ENCODE peak calls at places on chromosomes 16 and 17, in five cellular contexts. V, N, F, U and B are unnamed samples.

GRCh38 chr16:84137769-84138357 is 7.1 kb downstream of the HSDL1 start:
- DNase-seq in F (no peak), N (no peak), U (no peak), V (no peak), B (no peak)

GRCh38 chr16:26454102-26454501 is 612.6 kb upstream of the C16orf82 start:
- DNase-seq in N (no peak), F (no peak), U (no peak), V (no peak), B (no peak)

GRCh38 chr16:5928476-5929055 is 831.0 kb upstream of the EEF2KMT start:
- DNase-seq in U (no peak), V (no peak), N (no peak), F (no peak), B (no peak)

GRCh38 chr17:76501827-76502307 is 644 bp upstream of the RHBDF2 start:
- DNase-seq in V (no peak), U (no peak), F (no peak), N (no peak), B (no peak)

GRCh38 chr16:30380072-30380471 is 2.3 kb downstream of the SEPTIN1 start:
- DNase-seq in V (no peak), N (no peak), F (no peak), U (no peak), B (no peak)

GRCh38 chr16:62036807-62037135 is 533 bp upstream of the CDH8 start:
- DNase-seq in V (no peak), U (peak; percentile 15), N (no peak), F (no peak), B (no peak)

GRCh38 chr17:81365601-81366585 is 29.4 kb upstream of the BAHCC1 start:
- DNase-seq in V (peak; percentile 85), N (no peak), U (no peak), F (peak; percentile 87), B (no peak)

GRCh38 chr16:85423631-85424030 is 189.5 kb upstream of the GSE1 start:
- DNase-seq in U (peak; percentile 2), F (peak; percentile 56), V (no peak), N (no peak), B (no peak)

GRCh38 chr17:53496356-53496755 is 326.4 kb upstream of the KIF2B start:
- DNase-seq in V (no peak), U (no peak), F (no peak), N (no peak), B (no peak)

GRCh38 chr17:38568274-38568673 is 37.5 kb downstream of the SRCIN1 start:
- DNase-seq in N (no peak), V (no peak), U (no peak), F (no peak), B (no peak)

GRCh38 chr17:55254375-55254774 is 10.4 kb upstream of the HLF start:
- DNase-seq in U (no peak), N (no peak), F (no peak), V (no peak), B (no peak)

GRCh38 chr17:64145460-64145750 is 15.5 kb upstream of the ERN1 start:
- DNase-seq in F (no peak), N (no peak), V (no peak), U (no peak), B (no peak)

GRCh38 chr17:22268214-22268911 is 576.0 kb downstream of the KCNJ18 start:
- DNase-seq in F (no peak), U (no peak), N (no peak), V (no peak), B (no peak)

GRCh38 chr16:58491-59439 is 5.1 kb downstream of the SNRNP25 start:
- DNase-seq in V (no peak), F (no peak), N (no peak), U (no peak), B (no peak)

GRCh38 chr17:1635675-1636465 is 7.2 kb upstream of the SLC43A2 start:
- DNase-seq in F (no peak), V (no peak), U (no peak), N (no peak), B (no peak)

GRCh38 chr17:17684901-17685774 is 3.9 kb downstream of the RAI1 start:
- DNase-seq in V (no peak), N (peak; percentile 64), F (peak; percentile 53), U (no peak), B (no peak)

GRCh38 chr17:60224064-60224463 is 74.3 kb downstream of the CA4 start:
- DNase-seq in U (no peak), N (no peak), V (no peak), F (no peak), B (no peak)

GRCh38 chr17:60231691-60232090 is 81.9 kb downstream of the CA4 start:
- DNase-seq in U (no peak), N (no peak), F (no peak), V (no peak), B (no peak)

GRCh38 chr17:60231234-60231633 is 81.5 kb downstream of the CA4 start:
- DNase-seq in F (no peak), N (no peak), V (no peak), U (no peak), B (no peak)

GRCh38 chr17:60230358-60230757 is 80.6 kb downstream of the CA4 start:
- DNase-seq in F (no peak), N (no peak), U (no peak), V (no peak), B (no peak)

DNA sequence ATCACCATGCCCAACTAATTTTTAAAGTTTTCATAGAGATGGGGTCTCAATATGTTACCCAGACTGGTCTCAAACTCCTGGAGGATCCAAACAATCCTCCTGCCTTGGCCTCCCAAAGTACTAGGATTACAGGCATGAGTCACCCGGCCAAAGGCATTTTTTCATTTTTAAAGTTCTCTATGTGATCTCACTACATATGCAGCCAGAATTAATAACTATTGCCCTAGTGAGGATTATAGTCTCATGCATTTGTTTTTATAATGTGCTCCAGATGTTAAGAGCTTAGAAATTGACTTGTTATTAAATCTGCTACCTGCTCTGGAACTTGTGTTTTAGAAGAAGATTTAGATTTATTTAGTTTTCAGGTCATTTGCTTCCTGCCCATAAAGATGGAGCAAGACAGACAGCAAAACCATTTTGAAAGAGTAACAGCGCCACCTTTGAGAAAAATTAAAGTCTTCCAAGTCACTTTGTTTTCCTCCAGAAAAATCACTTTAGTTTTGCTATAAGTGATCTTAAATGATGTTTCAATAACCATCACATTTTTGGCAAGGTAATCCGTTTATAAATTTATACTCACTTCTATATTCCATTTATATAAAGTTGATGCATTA is 79.5 kb downstream of the CA4 start:
- DNase-seq in U (no peak), F (no peak), V (no peak), N (no peak), B (no peak)
- TF ChIP-seq CTCF in U (no peak), F (no peak), V (no peak), N (no peak), B (no peak)

DNA sequence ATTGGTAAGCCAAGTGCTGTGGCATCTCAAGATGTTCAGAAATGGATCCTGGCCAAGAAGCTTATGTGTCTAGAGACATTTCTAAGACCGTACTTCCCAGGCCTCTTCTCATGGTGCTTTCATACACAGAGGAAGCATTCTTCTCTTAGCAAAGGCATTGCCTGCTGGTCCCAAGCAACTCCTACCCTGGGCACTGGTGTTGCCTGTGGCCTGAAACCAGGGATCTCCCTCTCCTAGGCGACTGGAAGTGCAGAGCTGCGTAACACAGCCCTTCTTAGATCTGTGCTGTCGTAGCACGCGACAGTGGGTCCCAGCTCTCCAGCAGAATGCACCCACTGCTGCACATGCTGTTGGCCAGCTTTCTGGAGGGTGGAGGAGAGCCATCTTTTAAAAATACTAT is 182.9 kb downstream of the CCDC182 start:
- DNase-seq in F (no peak), V (no peak), N (no peak), U (no peak), B (no peak)
- TF ChIP-seq CTCF in F (no peak), V (no peak), N (no peak), U (no peak), B (no peak)

GRCh38 chr17:59853168-59853918 is 39.4 kb downstream of the TUBD1 start:
- DNase-seq in V (peak; percentile 80), F (peak; percentile 71), N (no peak), U (no peak), B (peak; percentile 31)
- TF ChIP-seq CTCF in V (peak; percentile 51), F (peak; percentile 41), N (peak; percentile 16), U (no peak), B (peak; percentile 10)

GRCh38 chr16:10668322-10669045 is 26.2 kb downstream of the TEKT5 start:
- DNase-seq in V (no peak), U (peak; percentile 26), N (no peak), F (no peak), B (no peak)
- TF ChIP-seq CTCF in V (peak; percentile 32), U (peak; percentile 33), N (peak; percentile 40), F (no peak), B (peak; percentile 52)

GRCh38 chr16:67663151-67663876 is 2.6 kb downstream of the PARD6A start:
- DNase-seq in F (peak; percentile 65), V (no peak), U (no peak), N (no peak), B (no peak)
- TF ChIP-seq CTCF in F (no peak), V (no peak), U (peak; percentile 22), N (no peak), B (no peak)

DNA sequence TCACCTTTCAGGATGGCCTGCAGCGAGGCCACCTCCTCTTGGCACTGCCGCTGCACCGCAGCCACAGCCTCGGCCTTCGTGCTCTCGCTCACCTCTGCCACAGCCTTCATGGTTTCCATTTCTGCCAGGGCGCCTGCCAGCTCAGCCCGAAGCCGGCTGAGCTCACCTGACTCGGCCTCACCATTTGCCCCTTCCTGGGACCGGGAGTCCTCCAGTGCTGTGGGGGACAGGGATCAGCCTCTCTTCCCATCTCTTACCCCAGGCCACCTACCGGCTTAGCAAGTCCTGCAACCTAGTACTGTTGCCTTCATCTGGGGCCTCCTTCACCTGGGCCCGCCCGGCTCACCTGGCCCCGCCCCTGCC is 658 bp downstream of the RABEP2 start:
- DNase-seq in N (no peak), F (no peak), U (no peak), V (no peak), B (no peak)
- TF ChIP-seq CTCF in N (no peak), F (peak; percentile 9), U (no peak), V (peak; percentile 17), B (no peak)